ENCODE peak calls at places on chromosomes 13 and 19, in five cellular contexts. X, S, G, F and D are unnamed samples.

GRCh38 chr19:30666301-30666803 is 294.2 kb downstream of the ZNF536 start:
- DNase-seq in X (peak), S (no peak), G (no peak), F (peak), D (no peak)

GRCh38 chr13:70622785-70623184 is 514.5 kb upstream of the KLHL1 start:
- DNase-seq in X (no peak), S (no peak), G (no peak), F (no peak), D (no peak)

GRCh38 chr19:1360818-1361461 is 22.8 kb upstream of the NDUFS7 start:
- DNase-seq in X (peak), S (peak), G (no peak), F (peak), D (no peak)

GRCh38 chr13:88086577-88086976 is 415.4 kb downstream of the SLITRK5 start:
- DNase-seq in X (no peak), S (no peak), G (no peak), F (no peak), D (no peak)

GRCh38 chr19:18700501-18701249 is 17.2 kb downstream of the CRTC1 start:
- DNase-seq in X (peak), S (peak), G (peak), F (peak), D (peak)

GRCh38 chr19:32691291-32691951 is at the start of gene NUDT19:
- DNase-seq in X (peak), S (peak), G (peak), F (peak), D (no peak)

GRCh38 chr19:44998025-44998424 is 3.2 kb upstream of the RELB start:
- DNase-seq in X (no peak), S (no peak), G (no peak), F (no peak), D (no peak)

GRCh38 chr13:44350775-44351504 is 22.7 kb upstream of the SERP2 start:
- DNase-seq in X (no peak), S (no peak), G (no peak), F (no peak), D (no peak)

GRCh38 chr19:50750010-50750409 is 20.3 kb upstream of the GPR32 start:
- DNase-seq in X (no peak), S (no peak), G (no peak), F (no peak), D (no peak)

GRCh38 chr13:30572859-30573275 is 44.9 kb upstream of the USPL1 start:
- DNase-seq in X (no peak), S (peak), G (no peak), F (no peak), D (no peak)

GRCh38 chr19:46081928-46082727 is 41.3 kb upstream of the IGFL4 start:
- DNase-seq in X (peak), S (no peak), G (no peak), F (no peak), D (no peak)

GRCh38 chr13:111903143-111903542 is 163.8 kb upstream of the SOX1 start:
- DNase-seq in X (no peak), S (no peak), G (no peak), F (no peak), D (no peak)

GRCh38 chr13:45786293-45786920 is 65.1 kb downstream of the SIAH3 start:
- DNase-seq in X (peak), S (peak), G (no peak), F (no peak), D (no peak)

GRCh38 chr19:1214862-1215731 is 9.5 kb downstream of the STK11 start:
- DNase-seq in X (peak), S (peak), G (no peak), F (no peak), D (no peak)

GRCh38 chr13:27170221-27170520 is 1.4 kb downstream of the USP12 start:
- DNase-seq in X (no peak), S (no peak), G (no peak), F (no peak), D (no peak)

GRCh38 chr13:30846311-30846710 is 59.8 kb upstream of the MEDAG start:
- DNase-seq in X (no peak), S (no peak), G (no peak), F (no peak), D (no peak)

GRCh38 chr19:16495982-16496612 is at the start of the genes C19orf44 and CALR3:
- DNase-seq in X (peak), S (peak), G (peak), F (peak), D (peak)

GRCh38 chr19:4976412-4977298 is 7.7 kb downstream of the KDM4B start:
- DNase-seq in X (peak), S (peak), G (peak), F (peak), D (peak)

GRCh38 chr19:40604647-40605200 is 3.6 kb downstream of the LTBP4 start:
- DNase-seq in X (peak), S (no peak), G (no peak), F (peak), D (no peak)
- H3K4me3 ChIP-seq in X (peak), S (peak), G (peak), F (peak), D (peak)

GRCh38 chr19:3723883-3724282 is 15.7 kb downstream of the TJP3 start:
- DNase-seq in X (no peak), S (no peak), G (no peak), F (no peak), D (no peak)

GRCh38 chr19:3721900-3722442 is 13.8 kb downstream of the TJP3 start:
- DNase-seq in X (no peak), S (no peak), G (no peak), F (no peak), D (no peak)

GRCh38 chr19:3721131-3721899 is 13.1 kb downstream of the TJP3 start:
- DNase-seq in X (peak), S (peak), G (peak), F (peak), D (no peak)

GRCh38 chr19:3723110-3723488 is 14.9 kb downstream of the TJP3 start:
- DNase-seq in X (no peak), S (no peak), G (no peak), F (no peak), D (no peak)

GRCh38 chr19:3722443-3723109 is 14.4 kb downstream of the TJP3 start:
- DNase-seq in X (peak), S (no peak), G (no peak), F (peak), D (no peak)
- TF ChIP-seq POLR2A in X (no peak), S (no peak), G (no peak), F (no peak), D (no peak)

DNA sequence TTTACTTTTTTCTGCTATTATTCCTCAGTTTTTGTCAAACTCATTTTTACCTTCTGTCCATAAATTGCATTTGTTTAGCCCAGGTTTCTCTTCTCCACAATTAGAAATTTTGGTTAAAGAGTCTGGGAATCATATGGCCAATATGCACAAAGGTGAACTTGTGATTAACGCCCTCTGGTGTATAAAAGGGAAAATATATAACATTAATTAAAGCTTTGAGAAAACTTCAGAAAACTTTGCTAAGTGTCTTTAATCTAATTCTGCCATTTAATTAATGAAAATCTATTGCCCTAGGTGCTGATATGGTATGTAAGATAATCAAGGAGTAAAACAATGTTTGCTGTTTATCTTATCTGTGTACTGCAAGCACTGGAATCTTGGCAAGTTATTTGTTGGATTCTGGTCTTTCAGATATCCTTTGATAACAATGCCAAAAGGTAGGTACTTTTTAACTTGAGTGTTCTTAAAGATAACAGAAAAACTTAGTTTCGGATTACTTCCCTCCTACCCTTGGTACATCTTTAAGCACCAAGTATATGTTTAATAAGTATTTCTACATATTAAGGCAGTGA is 402.6 kb downstream of the SUCLA2 start:
- DNase-seq in X (no peak), S (no peak), G (no peak), F (no peak), D (no peak)
- TF ChIP-seq CTCF in X (peak), S (peak), G (no peak), F (no peak), D (no peak)

DNA sequence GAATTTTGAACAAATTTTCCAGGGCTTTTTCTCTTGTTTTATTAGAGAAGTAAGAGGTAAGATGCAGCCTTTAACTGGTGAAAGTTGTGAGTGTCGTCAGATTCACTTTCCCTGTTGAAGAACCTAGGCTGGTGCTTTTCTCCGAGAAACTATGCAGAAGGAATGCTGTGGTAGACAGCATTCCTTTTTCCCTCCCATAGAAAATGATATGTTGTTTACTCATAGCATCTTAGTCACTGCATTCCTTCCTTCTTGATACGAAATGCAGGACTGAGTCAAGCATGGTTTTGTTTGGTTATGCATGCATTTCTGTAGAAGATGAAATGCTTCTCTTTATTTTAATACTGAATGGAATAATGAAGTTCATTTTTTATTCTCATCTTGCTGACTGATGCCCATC is 3.4 kb downstream of the ITGBL1 start:
- DNase-seq in X (no peak), S (no peak), G (no peak), F (no peak), D (no peak)
- H3K4me3 ChIP-seq in X (no peak), S (no peak), G (no peak), F (no peak), D (no peak)

DNA sequence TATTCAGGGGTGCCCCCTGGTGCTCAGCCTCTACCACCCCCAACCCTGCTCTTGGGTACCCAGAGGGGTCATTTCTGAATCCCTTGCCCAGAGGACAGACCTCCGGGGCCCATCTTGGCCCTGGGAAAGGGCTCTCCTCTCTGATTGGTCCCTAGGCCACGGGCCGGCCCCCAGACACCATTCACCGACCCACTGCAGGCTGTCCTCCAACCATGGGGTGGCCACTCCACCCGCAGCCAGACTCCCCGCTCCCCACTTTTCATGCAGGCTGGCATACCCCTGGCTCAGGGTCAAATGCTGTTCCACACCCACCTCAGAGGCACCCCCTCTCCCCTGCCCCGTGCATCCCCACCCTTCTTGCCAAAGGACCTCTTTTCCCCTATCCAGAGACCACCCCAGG is 14.8 kb downstream of the SMIM24 start:
- DNase-seq in X (no peak), S (no peak), G (no peak), F (no peak), D (no peak)
- TF ChIP-seq POLR2A in X (no peak), S (no peak), G (no peak), F (no peak), D (no peak)

DNA sequence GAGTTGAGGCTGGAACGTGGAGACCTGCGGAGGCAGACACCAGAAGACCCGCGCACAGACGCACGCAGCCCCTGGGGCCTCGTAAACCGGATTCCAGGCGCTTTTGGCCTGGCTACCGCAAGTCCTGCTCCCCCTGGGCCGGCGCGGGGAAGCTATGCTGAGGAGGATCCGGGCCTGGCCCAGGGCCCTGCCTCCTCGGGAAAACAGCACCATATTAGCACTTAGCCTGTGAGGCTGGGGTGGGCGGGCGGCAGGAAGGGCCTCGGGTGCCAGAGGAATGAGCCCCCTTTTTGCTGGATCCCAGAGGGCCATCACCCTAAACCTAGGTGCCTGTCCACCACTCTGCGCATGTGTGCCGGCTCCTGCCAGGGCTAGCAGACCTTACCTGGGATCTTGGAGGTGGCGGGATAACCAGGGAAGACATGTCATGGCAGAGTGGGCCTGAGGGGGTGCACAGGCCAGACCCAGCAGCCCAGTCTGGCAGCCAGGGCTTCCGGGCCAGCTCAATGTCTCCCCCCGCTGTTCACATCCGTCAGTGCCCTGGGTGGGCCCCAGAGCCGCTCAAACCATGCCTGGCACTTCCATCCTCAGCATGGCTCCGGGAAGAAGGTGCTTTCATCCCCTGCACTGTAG is 7.3 kb downstream of the ELOF1 start:
- DNase-seq in X (no peak), S (no peak), G (no peak), F (no peak), D (no peak)
- TF ChIP-seq CTCF in X (no peak), S (no peak), G (no peak), F (no peak), D (no peak)

DNA sequence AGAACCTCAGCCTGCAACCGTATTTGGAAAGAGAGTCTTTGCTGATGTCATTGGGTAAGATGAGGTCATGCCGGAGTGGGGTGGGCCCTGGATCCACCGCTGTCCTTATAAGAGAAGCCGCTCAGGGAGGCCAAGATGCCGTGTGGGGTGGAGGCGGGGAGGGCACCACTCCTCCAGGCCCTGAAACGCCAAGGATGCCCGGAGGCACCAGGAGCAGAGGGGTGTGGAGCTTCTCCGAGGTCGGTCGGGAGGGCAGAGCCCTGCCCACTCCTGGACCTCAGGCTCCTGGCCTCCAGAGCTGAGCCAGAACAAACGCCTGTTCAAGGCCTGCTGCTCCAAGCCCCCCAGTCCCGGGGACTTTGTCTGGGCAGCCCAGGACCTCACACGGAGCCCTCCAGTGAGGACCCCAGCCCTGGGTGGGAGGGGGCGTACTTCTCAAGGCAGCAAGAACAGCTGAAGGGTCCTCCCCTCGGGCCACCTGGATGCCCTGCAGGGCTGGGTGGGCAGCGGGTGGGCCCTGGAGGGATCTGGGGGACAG is 29.9 kb downstream of the PIP5K1C start:
- DNase-seq in X (peak), S (peak), G (peak), F (peak), D (no peak)
- H3K4me3 ChIP-seq in X (no peak), S (peak), G (peak), F (no peak), D (no peak)